ENCODE peak calls at places on chromosomes 3 and 15, in six cellular contexts. K, Y, C, O, M and H are unnamed samples.

GRCh38 chr3:150545419-150546225 is 674 bp downstream of the SERP1 start:
- DNase-seq in O (peak; percentile 41), C (no peak), K (no peak), M (peak; percentile 9), Y (peak; percentile 24), H (peak; percentile 37)

GRCh38 chr15:96330064-96330449 is 443 bp upstream of the NR2F2 start:
- DNase-seq in M (no peak), Y (no peak), C (peak; percentile 62), O (no peak), K (peak; percentile 53), H (peak; percentile 58)

GRCh38 chr15:89998141-89998661 is 2.9 kb upstream of the ZNF710 start:
- DNase-seq in K (peak; percentile 97), Y (no peak), M (no peak), C (no peak), O (peak; percentile 89), H (peak; percentile 81)

GRCh38 chr3:172678068-172678467 is 32.8 kb downstream of the NCEH1 start:
- DNase-seq in C (no peak), Y (no peak), O (no peak), K (peak; percentile 33), M (no peak), H (no peak)

GRCh38 chr3:110790631-110791030 is 281.0 kb upstream of the NECTIN3 start:
- DNase-seq in Y (no peak), O (no peak), C (no peak), K (no peak), M (no peak), H (no peak)

GRCh38 chr3:29694783-29695182 is 413.9 kb downstream of the RBMS3 start:
- DNase-seq in K (peak; percentile 85), O (no peak), M (no peak), Y (no peak), C (no peak), H (no peak)

GRCh38 chr15:57205027-57205855 is 171.1 kb upstream of the CGNL1 start:
- DNase-seq in K (no peak), M (no peak), O (no peak), Y (no peak), C (no peak), H (no peak)

GRCh38 chr15:33425149-33425548 is 114.4 kb downstream of the RYR3 start:
- DNase-seq in O (no peak), C (no peak), K (no peak), M (no peak), Y (no peak), H (no peak)

GRCh38 chr15:40439461-40440299 is 1.1 kb upstream of the BAHD1 start:
- DNase-seq in C (peak; percentile 69), K (peak; percentile 54), Y (no peak), O (peak; percentile 73), M (peak; percentile 16), H (peak; percentile 38)

GRCh38 chr3:30894521-30895289 is at the start of gene GADL1:
- DNase-seq in K (no peak), M (no peak), Y (peak; percentile 42), C (peak; percentile 68), O (peak; percentile 40), H (no peak)